ENCODE peak calls at places on chromosomes 2 and 18, in six cellular contexts. D is small intestine, M is left lung, Z is left ventricle myocardium inferior, V is pancreas, I is stomach. L is an unnamed sample.
A peak's percentile ranks its signal among the peaks of the same experiment; 100 is the strongest.

GRCh38 chr2:71798266-71799012 is 345.1 kb downstream of the DYSF start:
- DNase-seq in D (peak; percentile 33), M (no peak), Z (no peak), V (no peak), I (no peak), L (no peak)

GRCh38 chr2:221370076-221370941 is 201.8 kb downstream of the EPHA4 start:
- DNase-seq in D (no peak), M (no peak), Z (no peak), V (no peak), I (no peak), L (no peak)

GRCh38 chr2:43000242-43001054 is 208.1 kb upstream of the HAAO start:
- DNase-seq in D (no peak), M (no peak), Z (no peak), V (no peak), I (no peak), L (no peak)

GRCh38 chr18:66046025-66046602 is 295.3 kb downstream of the CDH7 start:
- DNase-seq in D (peak; percentile 41), M (no peak), Z (no peak), V (no peak), I (no peak), L (no peak)

GRCh38 chr2:240232961-240233890 is 92.8 kb upstream of the OTOS start:
- DNase-seq in D (peak; percentile 41), M (peak; percentile 89), Z (peak; percentile 85), V (peak; percentile 96), I (peak; percentile 92), L (peak; percentile 98)

GRCh38 chr18:45981852-45982251 is 14.7 kb upstream of the EPG5 start:
- DNase-seq in D (no peak), M (no peak), Z (no peak), V (no peak), I (no peak), L (no peak)

GRCh38 chr2:25976884-25977741 is 5.2 kb downstream of the KIF3C start:
- DNase-seq in D (no peak), M (no peak), Z (no peak), V (no peak), I (no peak), L (no peak)

GRCh38 chr18:33821503-33821902 is 243.5 kb downstream of the ASXL3 start:
- DNase-seq in D (peak; percentile 53), M (no peak), Z (no peak), V (no peak), I (no peak), L (no peak)

GRCh38 chr2:20381457-20381856 is 30.8 kb upstream of the PUM2 start:
- DNase-seq in D (peak; percentile 72), M (no peak), Z (no peak), V (no peak), I (peak; percentile 28), L (no peak)

DNA sequence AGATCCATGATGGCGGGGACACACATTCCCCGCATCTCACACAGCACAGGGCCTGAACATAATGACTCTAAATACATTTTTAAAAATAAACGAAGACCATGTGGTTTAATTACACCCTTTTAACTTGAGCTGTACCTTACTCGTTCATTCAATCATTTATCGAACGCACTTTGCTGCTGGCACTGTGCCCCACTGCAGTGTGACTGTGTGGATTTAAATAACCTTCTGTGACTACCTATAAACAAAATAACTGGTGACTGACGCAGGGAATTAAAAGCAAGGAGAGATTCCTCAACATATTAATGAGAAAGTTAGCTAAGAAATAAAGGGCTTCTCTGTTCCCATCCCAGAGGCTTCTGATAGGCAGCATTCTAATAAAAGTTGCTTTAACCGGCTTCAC is 10.9 kb upstream of the FZD7 start:
- DNase-seq in D (peak; percentile 39), M (no peak), Z (peak; percentile 30), V (no peak), I (no peak), L (no peak)
- H3K4me1 ChIP-seq in D (no peaks in the 10 kb centered on the region), M (no peaks in the 10 kb centered on the region), Z (peaks cover 33% of the 10 kb centered on the region), V (no peaks in the 10 kb centered on the region), I (peaks cover 7% of the 10 kb centered on the region), L (no peaks in the 10 kb centered on the region)

GRCh38 chr18:47932603-47933002 is 2.1 kb upstream of the SMAD2 start:
- DNase-seq in D (no peak), M (no peak), Z (no peak), V (no peak), I (no peak), L (no peak)

GRCh38 chr18:47930844-47931706 is 616 bp upstream of the SMAD2 start:
- DNase-seq in D (peak; percentile 98), M (peak; percentile 98), Z (peak; percentile 97), V (peak; percentile 98), I (peak; percentile 97), L (peak; percentile 99)

GRCh38 chr18:47930086-47930843 is at the start of gene SMAD2:
- DNase-seq in D (peak; percentile 86), M (peak; percentile 89), Z (peak; percentile 82), V (peak; percentile 93), I (peak; percentile 85), L (peak; percentile 96)

GRCh38 chr18:47931707-47932103 is 1.2 kb upstream of the SMAD2 start:
- DNase-seq in D (peak; percentile 8), M (peak; percentile 50), Z (no peak), V (no peak), I (peak; percentile 32), L (no peak)

GRCh38 chr18:47932170-47932569 is 1.7 kb upstream of the SMAD2 start:
- DNase-seq in D (no peak), M (no peak), Z (no peak), V (no peak), I (no peak), L (no peak)
- H3K4me1 ChIP-seq in D (peaks cover 2% of the 10 kb centered on the region), M (peaks cover 44% of the 10 kb centered on the region), Z (peaks cover 41% of the 10 kb centered on the region), V (peaks cover 23% of the 10 kb centered on the region), I (peaks cover 40% of the 10 kb centered on the region), L (no peaks in the 10 kb centered on the region)

GRCh38 chr2:196268022-196268421 is 96.6 kb upstream of the STK17B start:
- DNase-seq in D (peak; percentile 29), M (no peak), Z (no peak), V (no peak), I (no peak), L (no peak)
- H3K4me1 ChIP-seq in D (peaks cover 2% of the 10 kb centered on the region), M (peaks cover 33% of the 10 kb centered on the region), Z (peaks cover 52% of the 10 kb centered on the region), V (no peaks in the 10 kb centered on the region), I (peaks cover 6% of the 10 kb centered on the region), L (no peaks in the 10 kb centered on the region)

GRCh38 chr2:151200277-151200676 is 61.4 kb downstream of the RBM43 start:
- DNase-seq in D (no peak), M (no peak), Z (no peak), V (no peak), I (no peak), L (no peak)

GRCh38 chr2:151204720-151205119 is 56.9 kb downstream of the RBM43 start:
- DNase-seq in D (no peak), M (no peak), Z (no peak), V (no peak), I (no peak), L (no peak)

GRCh38 chr2:151197184-151198070 is 64.2 kb downstream of the RBM43 start:
- DNase-seq in D (no peak), M (no peak), Z (no peak), V (no peak), I (no peak), L (no peak)

GRCh38 chr2:151198646-151199045 is 63.0 kb downstream of the RBM43 start:
- DNase-seq in D (no peak), M (no peak), Z (no peak), V (no peak), I (no peak), L (no peak)

DNA sequence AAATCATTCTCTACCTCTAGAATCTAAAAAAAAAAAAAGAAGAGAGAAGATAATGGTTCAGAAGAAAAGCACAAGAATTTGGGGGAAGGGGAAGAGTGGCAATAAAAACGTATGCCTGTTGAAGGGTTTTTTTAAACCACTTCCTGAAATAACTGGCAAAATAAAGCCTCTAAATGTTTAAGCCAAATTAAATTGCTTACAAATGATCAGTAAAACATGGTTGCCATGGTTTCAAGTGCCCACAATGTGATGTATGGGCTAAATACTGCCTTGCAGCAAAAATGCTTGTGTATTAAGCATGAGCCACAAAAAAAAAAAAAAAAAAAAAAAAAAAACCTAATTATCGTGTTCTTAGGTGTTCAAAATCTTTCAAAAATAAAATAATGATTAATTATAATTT is 60.8 kb downstream of the RBM43 start:
- DNase-seq in D (no peak), M (no peak), Z (no peak), V (no peak), I (no peak), L (no peak)
- H3K4me1 ChIP-seq in D (no peaks in the 10 kb centered on the region), M (no peaks in the 10 kb centered on the region), Z (no peaks in the 10 kb centered on the region), V (no peaks in the 10 kb centered on the region), I (no peaks in the 10 kb centered on the region), L (no peaks in the 10 kb centered on the region)

GRCh38 chr18:11500153-11501122 is 109.0 kb upstream of the SLC35G4 start:
- DNase-seq in D (peak; percentile 2), M (peak; percentile 55), Z (no peak), V (no peak), I (no peak), L (peak; percentile 79)

GRCh38 chr18:11498821-11499220 is 110.6 kb upstream of the SLC35G4 start:
- DNase-seq in D (no peak), M (no peak), Z (no peak), V (no peak), I (no peak), L (no peak)

GRCh38 chr18:11504962-11505361 is 104.4 kb upstream of the SLC35G4 start:
- DNase-seq in D (no peak), M (no peak), Z (no peak), V (no peak), I (no peak), L (no peak)

GRCh38 chr18:11502368-11502767 is 107.0 kb upstream of the SLC35G4 start:
- DNase-seq in D (no peak), M (no peak), Z (no peak), V (no peak), I (no peak), L (no peak)

GRCh38 chr18:11501352-11501751 is 108.0 kb upstream of the SLC35G4 start:
- DNase-seq in D (no peak), M (no peak), Z (no peak), V (no peak), I (no peak), L (no peak)
- H3K4me1 ChIP-seq in D (no peaks in the 10 kb centered on the region), M (no peaks in the 10 kb centered on the region), Z (no peaks in the 10 kb centered on the region), V (no peaks in the 10 kb centered on the region), I (no peaks in the 10 kb centered on the region), L (no peaks in the 10 kb centered on the region)

GRCh38 chr18:25233582-25234362 is 118.2 kb downstream of the ZNF521 start:
- DNase-seq in D (no peak), M (no peak), Z (no peak), V (no peak), I (no peak), L (no peak)

GRCh38 chr18:25230658-25231326 is 121.2 kb downstream of the ZNF521 start:
- DNase-seq in D (no peak), M (peak; percentile 72), Z (peak; percentile 75), V (no peak), I (peak; percentile 60), L (peak; percentile 72)

GRCh38 chr18:25229858-25230257 is 122.1 kb downstream of the ZNF521 start:
- DNase-seq in D (no peak), M (no peak), Z (no peak), V (no peak), I (no peak), L (no peak)

GRCh38 chr18:25229080-25229479 is 122.9 kb downstream of the ZNF521 start:
- DNase-seq in D (no peak), M (no peak), Z (no peak), V (no peak), I (no peak), L (no peak)

DNA sequence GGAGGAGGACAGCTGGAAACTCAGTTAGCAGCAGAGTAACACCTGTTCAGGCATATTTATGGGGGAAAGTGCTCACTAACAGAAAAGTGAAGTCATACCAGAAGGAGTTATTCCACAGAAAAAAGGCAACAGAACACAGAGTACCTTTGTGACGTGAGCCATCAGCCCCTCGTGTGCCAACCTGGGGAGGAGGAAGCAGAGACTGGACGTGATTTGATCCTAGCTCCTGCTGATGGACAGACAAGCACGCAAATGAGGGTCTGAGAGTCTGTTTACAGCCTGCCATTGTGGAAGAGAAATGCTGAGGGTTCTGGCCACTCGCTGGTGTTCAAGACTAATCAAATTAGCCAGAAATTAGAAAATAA is 120.7 kb downstream of the ZNF521 start:
- DNase-seq in D (no peak), M (no peak), Z (no peak), V (no peak), I (no peak), L (no peak)
- H3K4me1 ChIP-seq in D (no peaks in the 10 kb centered on the region), M (peaks cover 40% of the 10 kb centered on the region), Z (peaks cover 69% of the 10 kb centered on the region), V (no peaks in the 10 kb centered on the region), I (peaks cover 47% of the 10 kb centered on the region), L (no peaks in the 10 kb centered on the region)